ENCODE peak calls at places on chromosome 16, in five cellular contexts. L is NCI-H1105; M is stimulated activated CD4-positive, alpha-beta T cell treated with anti-CD3 and anti-CD28 coated beads, Interleukin-2, amount 100 ng/mL, for 24 hours; Y is hippocampal formation; H is GM12892. R is an unnamed sample.

GRCh38 chr16:67773099-67773498 is 33.3 kb downstream of the RANBP10 start:
- DNase-seq in L (no peak), M (no peak), Y (no peak), H (no peak), R (peak)

GRCh38 chr16:57950382-57950781 is 20.5 kb downstream of the CNGB1 start:
- DNase-seq in L (no peak), M (no peak), Y (no peak), H (no peak), R (no peak)

GRCh38 chr16:80946481-80946880 is 60.2 kb downstream of the CMC2 start:
- DNase-seq in L (no peak), M (no peak), Y (no peak), H (no peak), R (no peak)

GRCh38 chr16:73082608-73083007 is 34.7 kb upstream of the ZFHX3 start:
- DNase-seq in L (no peak), M (no peak), Y (no peak), H (no peak), R (no peak)

GRCh38 chr16:785563-786535 is 2.3 kb downstream of the RPUSD1 start:
- DNase-seq in L (no peak), M (peak), Y (peak), H (peak), R (peak)

GRCh38 chr16:69187387-69187890 is 475 bp downstream of the SNTB2 start:
- DNase-seq in L (no peak), M (peak), Y (peak), H (peak), R (peak)

GRCh38 chr16:2470603-2471015 is 488 bp upstream of the NTN3 start:
- DNase-seq in L (no peak), M (peak), Y (no peak), H (no peak), R (no peak)

GRCh38 chr16:610513-611381 is 20.0 kb upstream of the WFIKKN1 start:
- DNase-seq in L (no peak), M (peak), Y (peak), H (no peak), R (peak)

GRCh38 chr16:84315422-84315821 is 20.7 kb downstream of the WFDC1 start:
- DNase-seq in L (no peak), M (no peak), Y (no peak), H (no peak), R (no peak)

GRCh38 chr16:87483481-87483880 is 9.3 kb downstream of the ZCCHC14 start:
- DNase-seq in L (no peak), M (no peak), Y (no peak), H (no peak), R (no peak)

GRCh38 chr16:80023865-80024264 is 423.3 kb upstream of the MAF start:
- DNase-seq in L (no peak), M (no peak), Y (no peak), H (no peak), R (no peak)

GRCh38 chr16:72552675-72553074 is 380.7 kb upstream of the PMFBP1 start:
- DNase-seq in L (no peak), M (no peak), Y (no peak), H (no peak), R (no peak)

GRCh38 chr16:30786115-30786935 is 680 bp downstream of the ZNF629 start:
- DNase-seq in L (no peak), M (peak), Y (no peak), H (no peak), R (no peak)

GRCh38 chr16:70399951-70400350 is 38.9 kb downstream of the ST3GAL2 start:
- DNase-seq in L (no peak), M (no peak), Y (no peak), H (no peak), R (no peak)

GRCh38 chr16:89616576-89617437 is 3.4 kb downstream of the DPEP1 start:
- DNase-seq in L (no peak), M (no peak), Y (no peak), H (no peak), R (no peak)